ENCODE peak calls at places on chromosomes 4 and X, in eight cellular contexts. U, V, X, Y, W, K, E and T are unnamed samples.

GRCh38 chrX:38754102-38754790 is 47.0 kb upstream of the MID1IP1 start:
- DNase-seq in W (no peak), U (peak), X (peak), V (peak), K (peak), Y (peak), E (peak), T (peak)

GRCh38 chr4:13171292-13172057 is 312.7 kb downstream of the RAB28 start:
- DNase-seq in W (no peak), K (no peak), X (no peak), Y (no peak), V (no peak), E (no peak), U (no peak), T (no peak)

GRCh38 chrX:1794586-1794985 is 179.7 kb downstream of the ASMT start:
- DNase-seq in K (no peak), E (no peak), U (no peak), X (no peak), W (no peak), Y (no peak), V (no peak), T (no peak)

GRCh38 chr4:7854697-7855370 is 84.8 kb downstream of the AFAP1 start:
- DNase-seq in X (peak), K (no peak), E (no peak), Y (peak), V (no peak), U (no peak), W (no peak), T (no peak)

GRCh38 chr4:119284876-119285611 is 36.9 kb downstream of the FABP2 start:
- DNase-seq in K (peak), U (no peak), V (no peak), E (no peak), W (no peak), X (no peak), Y (peak), T (no peak)

GRCh38 chr4:52103314-52103713 is 52.2 kb downstream of the SPATA18 start:
- DNase-seq in U (no peak), K (no peak), E (no peak), W (no peak), Y (no peak), X (no peak), V (peak), T (no peak)

GRCh38 chr4:87046111-87046510 is 111.3 kb downstream of the AFF1 start:
- DNase-seq in E (no peak), V (no peak), K (no peak), X (no peak), Y (peak), W (no peak), U (no peak), T (no peak)

GRCh38 chr4:108060164-108060563 is 70.5 kb downstream of the HADH start:
- DNase-seq in X (peak), K (no peak), Y (peak), U (no peak), E (no peak), W (no peak), V (peak), T (peak)

GRCh38 chrX:6644411-6644810 is 109.5 kb upstream of the VCX3A start:
- DNase-seq in X (peak), K (no peak), Y (no peak), W (no peak), E (no peak), U (no peak), V (no peak), T (no peak)

GRCh38 chr4:172553216-172553615 is 615.4 kb upstream of the GALNT7 start:
- DNase-seq in E (no peak), V (no peak), X (no peak), K (no peak), Y (no peak), W (no peak), U (no peak), T (no peak)

GRCh38 chr4:93184093-93184492 is 644.5 kb upstream of the ATOH1 start:
- DNase-seq in V (no peak), W (no peak), Y (no peak), E (no peak), K (no peak), X (no peak), U (no peak), T (no peak)

GRCh38 chr4:137738377-137738990 is 206.2 kb upstream of the PCDH18 start:
- DNase-seq in X (no peak), V (no peak), Y (no peak), U (no peak), E (no peak), K (no peak), W (no peak), T (no peak)

GRCh38 chrX:38636949-38637819 is 75.8 kb downstream of the TSPAN7 start:
- DNase-seq in K (no peak), U (no peak), X (no peak), Y (peak), W (no peak), E (no peak), V (no peak), T (no peak)

GRCh38 chrX:153814591-153815315 is 15.6 kb downstream of the PDZD4 start:
- DNase-seq in V (no peak), U (no peak), Y (no peak), K (no peak), E (no peak), W (no peak), X (no peak), T (no peak)

GRCh38 chr4:151781026-151781425 is 20.2 kb upstream of the GATB start:
- DNase-seq in W (peak), V (no peak), U (no peak), X (no peak), Y (no peak), E (no peak), K (no peak), T (no peak)

GRCh38 chr4:15469402-15470148 is at the start of gene CC2D2A:
- DNase-seq in Y (peak), E (no peak), U (peak), X (peak), W (no peak), V (peak), K (no peak), T (peak)

GRCh38 chr4:85756938-85757337 is 282.0 kb downstream of the ARHGAP24 start:
- DNase-seq in X (peak), K (no peak), E (peak), Y (peak), V (peak), U (peak), W (no peak), T (peak)

DNA sequence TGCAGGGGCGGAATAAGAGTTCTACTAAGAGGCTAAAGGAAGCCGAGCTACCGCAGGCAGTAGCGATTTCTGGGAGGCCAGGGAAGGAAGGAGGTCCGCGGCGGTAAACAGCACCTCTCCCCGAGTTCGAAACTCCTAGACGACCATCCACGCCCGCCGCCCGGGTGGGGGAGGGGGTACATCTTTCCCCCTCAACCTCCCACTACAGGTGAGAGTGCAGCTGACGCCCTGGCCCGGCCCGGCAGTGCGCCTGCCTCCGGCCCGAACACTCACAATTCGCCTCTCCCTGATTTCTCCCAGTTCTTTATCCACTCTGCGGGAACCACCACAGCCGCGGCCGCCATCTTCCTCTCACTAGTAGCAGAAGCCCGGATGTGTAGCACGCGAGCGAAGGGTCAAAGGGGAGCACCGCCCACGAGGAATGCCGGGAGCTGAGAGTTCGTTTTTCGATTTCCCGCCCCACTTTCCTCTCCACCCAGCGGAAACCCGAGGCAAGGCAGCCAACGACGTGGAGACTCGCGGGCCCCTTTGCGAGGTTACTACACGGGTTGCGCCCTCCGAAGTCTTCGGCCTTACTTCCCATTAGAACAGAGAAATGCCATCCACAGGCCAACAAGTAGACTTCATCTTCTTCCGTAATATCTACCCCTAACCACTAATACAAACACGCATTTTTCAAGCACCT is at the start of gene THOC2:
- DNase-seq in X (peak), E (peak), V (peak), Y (peak), W (peak), U (peak), K (peak), T (peak)
- TF ChIP-seq CTCF in X (no peak), E (no peak), V (no peak), Y (peak), W (peak), U (peak), K (peak), T (no peak)

GRCh38 chrX:95071621-95072020 is 1397.6 kb downstream of the FAM133A start:
- DNase-seq in W (no peak), E (no peak), X (no peak), U (no peak), V (no peak), K (no peak), Y (no peak), T (no peak)

GRCh38 chrX:95071052-95071451 is 1397.0 kb downstream of the FAM133A start:
- DNase-seq in K (no peak), U (no peak), W (no peak), Y (no peak), V (no peak), X (no peak), E (no peak), T (no peak)

DNA sequence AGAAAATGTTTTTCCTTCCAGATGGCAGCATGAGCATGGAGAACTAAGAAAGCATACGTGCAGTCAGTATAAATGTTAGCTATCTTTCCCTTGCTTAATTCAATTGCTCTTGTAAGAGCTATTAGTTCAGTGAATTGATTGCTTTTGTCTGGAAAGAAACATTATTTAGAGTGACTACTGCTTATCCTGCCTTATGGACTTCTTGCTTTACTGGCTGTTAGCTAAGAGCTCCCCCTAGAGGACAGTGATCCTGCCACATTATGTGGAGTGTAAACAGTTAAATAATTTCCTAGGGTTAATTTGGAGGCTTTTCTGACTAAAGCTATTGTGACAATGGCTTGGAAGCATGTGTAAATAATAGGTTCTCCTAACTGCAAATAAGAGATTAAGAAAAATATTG is 1402.4 kb downstream of the FAM133A start:
- DNase-seq in K (peak), V (peak), W (no peak), Y (peak), X (no peak), U (no peak), E (no peak), T (no peak)
- TF ChIP-seq CTCF in K (peak), V (peak), W (peak), Y (peak), X (no peak), U (peak), E (peak), T (no peak)

GRCh38 chr4:150332086-150332485 is 249.9 kb upstream of the MAB21L2 start:
- DNase-seq in K (no peak), E (no peak), V (no peak), Y (no peak), W (no peak), U (no peak), X (no peak), T (no peak)
- TF ChIP-seq CTCF in K (no peak), E (no peak), V (no peak), Y (no peak), W (no peak), U (no peak), X (no peak), T (no peak)

GRCh38 chr4:75057369-75057768 is 124.5 kb downstream of the PARM1 start:
- DNase-seq in E (no peak), Y (no peak), V (no peak), X (no peak), U (no peak), K (no peak), W (no peak), T (no peak)
- TF ChIP-seq CTCF in E (no peak), Y (no peak), V (no peak), X (no peak), U (no peak), K (no peak), W (no peak), T (no peak)

GRCh38 chrX:55342533-55343501 is 78.1 kb upstream of the PAGE3 start:
- DNase-seq in K (peak), X (peak), W (peak), E (peak), U (peak), Y (no peak), V (no peak), T (peak)
- TF ChIP-seq CTCF in K (peak), X (peak), W (peak), E (peak), U (peak), Y (peak), V (no peak), T (no peak)

GRCh38 chr4:2785613-2786012 is 7.3 kb upstream of the SH3BP2 start:
- DNase-seq in V (no peak), K (peak), W (no peak), Y (no peak), E (peak), U (no peak), X (peak), T (no peak)
- TF ChIP-seq CTCF in V (no peak), K (no peak), W (no peak), Y (no peak), E (no peak), U (no peak), X (no peak), T (no peak)

DNA sequence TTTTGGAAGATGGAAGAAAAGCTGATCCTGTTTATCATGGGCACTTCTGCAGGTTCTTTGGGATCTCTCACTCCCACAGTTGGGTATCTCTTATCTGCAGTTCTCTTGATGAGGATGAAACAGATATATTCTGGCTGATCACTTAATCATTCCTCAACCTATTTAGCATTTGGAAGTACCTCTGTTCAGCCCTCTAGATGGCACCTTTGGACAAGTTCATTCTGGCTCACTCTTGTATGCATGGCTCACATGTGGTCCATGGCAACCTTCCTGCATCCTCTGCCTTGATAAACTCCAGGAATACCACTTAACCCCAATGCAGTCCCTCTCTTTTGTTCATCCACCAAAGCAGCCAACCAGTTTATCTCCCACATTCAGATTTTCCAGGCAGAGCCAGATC is 74.2 kb downstream of the SMARCA5 start:
- DNase-seq in V (no peak), Y (no peak), K (peak), X (no peak), E (no peak), U (no peak), W (no peak), T (no peak)
- TF ChIP-seq CTCF in V (no peak), Y (no peak), K (peak), X (no peak), E (no peak), U (no peak), W (peak), T (no peak)

GRCh38 chr4:82268050-82268825 is 105.6 kb downstream of the HNRNPD start:
- DNase-seq in K (peak), E (peak), W (peak), V (peak), U (peak), X (peak), Y (peak), T (peak)
- TF ChIP-seq CTCF in K (peak), E (peak), W (peak), V (peak), U (peak), X (peak), Y (peak), T (peak)